ENCODE peak calls at places on chromosomes 4 and X, in four cellular contexts. P is MCF 10A, B is fibroblast of pulmonary artery, M is AG09319. Q is an unnamed sample.

GRCh38 chr4:154491731-154492249 is at the start of gene DCHS2:
- DNase-seq in B (no peak), P (no peak), M (no peak), Q (no peak)

GRCh38 chr4:7507381-7507780 is 72.7 kb upstream of the PSAPL1 start:
- DNase-seq in B (no peak), M (no peak), P (no peak), Q (no peak)

GRCh38 chr4:67250497-67250896 is 294.8 kb downstream of the CENPC start:
- DNase-seq in P (no peak), B (no peak), M (no peak), Q (no peak)

GRCh38 chrX:136268051-136269048 is 17.1 kb upstream of the MAP7D3 start:
- DNase-seq in P (peak), B (peak), M (peak), Q (no peak)

GRCh38 chr4:110165382-110166285 is 32.8 kb downstream of the ELOVL6 start:
- DNase-seq in P (peak), B (peak), M (no peak), Q (no peak)

GRCh38 chr4:118112117-118112516 is 77.8 kb downstream of the NDST3 start:
- DNase-seq in P (no peak), M (no peak), B (peak), Q (no peak)

GRCh38 chr4:13529130-13529919 is 15.0 kb downstream of the NKX3-2 start:
- DNase-seq in M (no peak), P (no peak), B (no peak), Q (no peak)

GRCh38 chr4:155967098-155967497 is 13.4 kb upstream of the CTSO start:
- DNase-seq in M (no peak), P (no peak), B (no peak), Q (no peak)

GRCh38 chr4:99808260-99808857 is 8.3 kb upstream of the DAPP1 start:
- DNase-seq in B (peak), M (no peak), P (peak), Q (peak)

GRCh38 chr4:140754918-140755810 is 1.0 kb downstream of the TBC1D9 start:
- DNase-seq in P (peak), B (peak), M (no peak), Q (no peak)

GRCh38 chrX:9515464-9515863 is 50.6 kb downstream of the TBL1X start:
- DNase-seq in P (no peak), M (no peak), B (peak), Q (no peak)

GRCh38 chrX:9517062-9517461 is 52.2 kb downstream of the TBL1X start:
- DNase-seq in B (no peak), M (no peak), P (no peak), Q (no peak)

GRCh38 chrX:9518896-9519295 is 54.0 kb downstream of the TBL1X start:
- DNase-seq in P (no peak), M (no peak), B (no peak), Q (no peak)

GRCh38 chrX:9516635-9517034 is 51.8 kb downstream of the TBL1X start:
- DNase-seq in B (no peak), P (no peak), M (no peak), Q (no peak)

GRCh38 chrX:9515973-9516538 is 51.2 kb downstream of the TBL1X start:
- DNase-seq in M (no peak), P (no peak), B (peak), Q (no peak)
- TF ChIP-seq CTCF in M (no peak), P (no peak), B (no peak), Q (no peak)

GRCh38 chrX:13750812-13751211 is 16.3 kb downstream of the OFD1 start:
- DNase-seq in P (no peak), B (no peak), M (no peak), Q (no peak)

GRCh38 chrX:13752141-13752540 is 17.6 kb downstream of the OFD1 start:
- DNase-seq in M (no peak), P (no peak), B (no peak), Q (no peak)

GRCh38 chrX:13748486-13748885 is 13.9 kb downstream of the OFD1 start:
- DNase-seq in M (no peak), B (no peak), P (no peak), Q (no peak)

GRCh38 chrX:13750204-13750603 is 15.7 kb downstream of the OFD1 start:
- DNase-seq in B (peak), P (peak), M (no peak), Q (no peak)

DNA sequence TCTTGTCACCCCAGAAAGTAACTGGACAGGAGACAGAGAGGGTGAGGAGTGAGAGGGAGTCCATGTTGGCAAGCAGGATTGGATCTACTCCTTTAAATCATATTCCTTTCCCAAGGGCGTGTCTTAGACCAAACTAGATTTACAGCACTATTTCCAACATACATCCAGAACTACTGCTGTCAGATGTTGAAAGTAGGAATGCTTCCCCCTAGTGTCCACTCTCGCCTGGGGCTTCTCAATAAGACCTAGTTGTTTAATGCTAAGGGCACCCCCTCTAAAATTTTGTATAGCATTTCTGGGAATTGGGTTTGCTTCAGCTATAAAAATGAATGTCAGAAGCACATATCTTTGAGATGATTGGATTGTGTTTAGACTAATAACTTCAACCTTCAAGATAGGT is 13.3 kb downstream of the OFD1 start:
- DNase-seq in P (peak), B (peak), M (peak), Q (no peak)
- TF ChIP-seq CTCF in P (peak), B (peak), M (peak), Q (no peak)

GRCh38 chr4:78776729-78777555 is 792 bp downstream of the BMP2K start:
- DNase-seq in M (no peak), B (peak), P (peak), Q (no peak)

GRCh38 chr4:78775278-78776030 is 696 bp upstream of the BMP2K start:
- DNase-seq in M (no peak), B (peak), P (peak), Q (peak)

GRCh38 chr4:78772526-78773084 is 3.5 kb upstream of the BMP2K start:
- DNase-seq in B (no peak), P (no peak), M (no peak), Q (no peak)

GRCh38 chr4:78776031-78776728 is at the start of gene BMP2K:
- DNase-seq in B (peak), M (no peak), P (peak), Q (no peak)

GRCh38 chr4:78774395-78774794 is 1.8 kb upstream of the BMP2K start:
- DNase-seq in B (no peak), M (no peak), P (no peak), Q (no peak)
- TF ChIP-seq CTCF in B (no peak), M (no peak), P (no peak), Q (no peak)

GRCh38 chr4:161252520-161253141 is 911.2 kb downstream of the FSTL5 start:
- DNase-seq in M (no peak), P (peak), B (peak), Q (no peak)
- TF ChIP-seq CTCF in M (peak), P (peak), B (peak), Q (no peak)

DNA sequence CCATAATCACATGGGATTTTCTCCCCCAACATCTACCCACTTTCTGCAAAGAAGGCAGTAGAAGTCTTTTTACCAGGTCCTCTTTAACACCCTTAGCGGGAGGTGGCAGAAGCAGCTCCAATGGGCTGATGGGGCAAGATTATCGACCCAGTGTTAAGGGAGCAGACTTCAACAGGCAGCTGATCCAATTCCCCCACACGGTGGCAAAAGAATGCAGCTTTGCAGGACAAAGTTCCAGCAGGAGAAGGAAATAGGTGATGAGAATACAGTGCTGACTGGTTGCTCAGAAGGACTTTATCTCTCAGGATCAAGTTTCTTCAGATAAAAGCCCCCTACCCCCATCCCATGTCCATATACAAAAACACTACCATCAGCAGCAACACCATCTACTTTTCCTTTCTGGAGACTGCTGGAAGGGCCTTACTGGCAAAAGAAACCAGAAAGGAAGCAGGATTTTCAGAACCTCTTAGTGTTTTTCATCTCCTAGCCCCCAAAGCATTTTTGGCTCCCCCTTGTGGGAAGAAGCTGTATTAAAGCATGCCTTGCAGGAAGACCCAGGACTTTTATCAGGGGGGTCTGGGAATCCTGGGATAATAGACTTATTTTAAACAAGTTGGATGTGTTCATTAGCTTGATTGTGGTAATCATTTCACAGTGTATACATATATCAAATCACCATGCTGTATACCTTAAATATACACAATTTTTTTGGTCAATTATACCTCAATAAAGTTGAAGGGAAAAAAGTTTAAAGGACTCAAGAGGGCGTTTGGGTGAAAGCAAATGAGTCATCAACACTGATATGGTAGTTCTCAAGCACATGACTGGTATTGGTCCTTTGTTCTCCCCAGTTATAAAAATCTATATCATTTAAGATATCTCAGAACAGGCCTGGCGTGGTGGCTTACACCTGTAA is 146.4 kb downstream of the GPC3 start:
- DNase-seq in M (no peak), B (peak), P (peak), Q (no peak)
- TF ChIP-seq CTCF in M (peak), B (peak), P (peak), Q (no peak)

GRCh38 chr4:186032259-186032658 is 36.7 kb upstream of the TLR3 start:
- DNase-seq in M (no peak), P (no peak), B (no peak), Q (no peak)
- TF ChIP-seq CTCF in M (no peak), P (no peak), B (peak), Q (no peak)

GRCh38 chr4:90799895-90800294 is 672.7 kb downstream of the CCSER1 start:
- DNase-seq in P (peak), B (peak), M (no peak), Q (no peak)
- TF ChIP-seq CTCF in P (no peak), B (no peak), M (no peak), Q (no peak)